ENCODE peak calls at places on chromosomes 1 and 21, in ten cellular contexts. U, X, Z, C, K, Q, R, T, V and W are unnamed samples.

GRCh38 chr1:41622402-41622801 is 137.9 kb upstream of the EDN2 start:
- DNase-seq in C (no peak), V (no peak), U (no peak), R (no peak), Q (no peak), X (no peak), T (no peak), Z (no peak), K (no peak), W (no peak)

GRCh38 chr1:200512191-200512590 is 102.4 kb upstream of the ZNF281 start:
- DNase-seq in Z (no peak), R (no peak), K (peak; percentile 66), X (no peak), Q (peak; percentile 75), V (no peak), C (peak; percentile 48), T (peak; percentile 23), U (no peak), W (peak; percentile 66)

GRCh38 chr1:84982395-84982794 is 14.5 kb downstream of the MCOLN2 start:
- DNase-seq in R (no peak), U (no peak), K (no peak), T (no peak), X (no peak), Q (no peak), Z (no peak), C (no peak), V (no peak), W (no peak)

GRCh38 chr1:32521165-32521564 is 18.1 kb upstream of the ZBTB8A start:
- DNase-seq in V (no peak), T (no peak), Q (no peak), K (no peak), C (no peak), Z (no peak), X (no peak), R (no peak), U (peak; percentile 52), W (no peak)

GRCh38 chr1:66349277-66349676 is 184.7 kb upstream of the SGIP1 start:
- DNase-seq in Z (no peak), K (no peak), T (no peak), U (no peak), Q (no peak), V (no peak), R (no peak), X (no peak), C (no peak), W (no peak)

GRCh38 chr1:23801338-23801748 is 789 bp upstream of the GALE start:
- DNase-seq in K (no peak), R (no peak), Z (no peak), T (no peak), X (no peak), V (no peak), C (no peak), U (no peak), Q (peak; percentile 51), W (no peak)

GRCh38 chr1:201251411-201251810 is 31.9 kb upstream of the PKP1 start:
- DNase-seq in Q (no peak), T (no peak), C (no peak), X (no peak), R (no peak), V (no peak), U (no peak), K (no peak), Z (no peak), W (no peak)

GRCh38 chr1:228341814-228342626 is 64.6 kb downstream of the TRIM11 start:
- DNase-seq in Z (no peak), T (no peak), K (no peak), X (no peak), U (no peak), C (no peak), R (no peak), Q (no peak), V (no peak), W (no peak)

GRCh38 chr1:79198841-79199240 is 192.3 kb upstream of the ADGRL4 start:
- DNase-seq in T (no peak), U (no peak), Z (no peak), Q (peak; percentile 76), C (peak; percentile 86), R (no peak), X (no peak), V (no peak), K (peak; percentile 68), W (peak; percentile 37)

GRCh38 chr1:194159941-194160340 is 973.5 kb upstream of the B3GALT2 start:
- DNase-seq in R (no peak), K (no peak), X (no peak), C (no peak), U (no peak), T (no peak), V (no peak), Z (no peak), Q (peak; percentile 20), W (no peak)

GRCh38 chr1:1305300-1306069 is 2.2 kb downstream of the ACAP3 start:
- DNase-seq in Z (peak; percentile 81), R (peak; percentile 47), V (peak; percentile 51), T (no peak), K (peak; percentile 73), Q (peak; percentile 83), C (peak; percentile 31), U (peak; percentile 95), X (no peak), W (peak; percentile 85)

GRCh38 chr1:230163719-230164118 is 96.7 kb downstream of the GALNT2 start:
- DNase-seq in K (no peak), Z (no peak), T (no peak), C (no peak), V (no peak), R (no peak), Q (no peak), U (no peak), X (no peak), W (no peak)

GRCh38 chr1:222824641-222825040 is 9.8 kb downstream of the DISP1 start:
- DNase-seq in T (no peak), V (no peak), C (no peak), X (no peak), K (no peak), Q (no peak), U (no peak), R (no peak), Z (no peak), W (no peak)

GRCh38 chr1:246355421-246356230 is 151.5 kb downstream of the SMYD3 start:
- DNase-seq in C (no peak), V (no peak), U (no peak), X (no peak), Q (no peak), Z (no peak), T (no peak), R (no peak), K (no peak), W (no peak)

GRCh38 chr1:182595641-182596240 is 6.7 kb upstream of the RNASEL start:
- DNase-seq in U (peak; percentile 86), C (peak; percentile 51), Q (peak; percentile 68), X (peak; percentile 70), Z (no peak), R (peak; percentile 34), K (peak; percentile 33), V (peak; percentile 65), T (no peak), W (peak; percentile 51)

GRCh38 chr21:42565206-42565810 is 51.7 kb downstream of the SLC37A1 start:
- DNase-seq in U (no peak), X (no peak), K (no peak), Z (no peak), Q (no peak), V (no peak), R (no peak), C (no peak), T (no peak), W (no peak)

GRCh38 chr1:201145132-201145531 is 9.1 kb downstream of the TMEM9 start:
- DNase-seq in C (no peak), K (no peak), V (no peak), U (no peak), Q (no peak), R (no peak), T (no peak), Z (no peak), X (no peak), W (no peak)

GRCh38 chr1:153612755-153613331 is at the start of gene S100A16:
- DNase-seq in C (no peak), Q (peak; percentile 95), R (no peak), T (no peak), V (no peak), X (no peak), Z (no peak), K (peak; percentile 96), U (no peak), W (peak; percentile 92)

GRCh38 chr1:85278853-85279314 is 2.5 kb upstream of the BCL10 start:
- DNase-seq in X (peak; percentile 20), V (no peak), R (no peak), T (peak; percentile 79), C (peak; percentile 76), U (no peak), K (peak; percentile 92), Q (peak; percentile 95), Z (no peak), W (peak; percentile 86)

GRCh38 chr1:32783851-32784250 is 33.3 kb downstream of the YARS1 start:
- DNase-seq in R (no peak), Q (no peak), Z (no peak), T (no peak), U (no peak), K (no peak), V (no peak), C (no peak), X (no peak), W (no peak)

GRCh38 chr1:32180186-32181060 is 948 bp downstream of the TXLNA start:
- DNase-seq in Q (peak; percentile 46), U (peak; percentile 68), C (no peak), Z (peak; percentile 37), R (peak; percentile 9), X (no peak), V (no peak), T (no peak), K (peak; percentile 31), W (peak; percentile 51)

GRCh38 chr21:45767071-45768006 is 123.8 kb downstream of the PCBP3 start:
- DNase-seq in T (no peak), U (no peak), K (no peak), Z (no peak), Q (no peak), X (no peak), R (no peak), C (no peak), V (no peak), W (no peak)

GRCh38 chr1:171850951-171851350 is 9.7 kb downstream of the DNM3 start:
- DNase-seq in Q (no peak), X (no peak), U (no peak), R (no peak), C (no peak), V (no peak), Z (no peak), K (no peak), T (no peak), W (no peak)

GRCh38 chr1:16391408-16391807 is 24.4 kb downstream of the SZRD1 start:
- DNase-seq in V (no peak), X (no peak), Z (no peak), Q (no peak), R (no peak), U (no peak), C (no peak), K (no peak), T (no peak), W (no peak)

GRCh38 chr1:67948155-67949075 is 102.0 kb downstream of the DIRAS3 start:
- DNase-seq in C (no peak), U (no peak), Q (peak; percentile 24), K (peak; percentile 26), R (no peak), V (no peak), T (peak; percentile 56), X (no peak), Z (no peak), W (no peak)

GRCh38 chr1:54982739-54983138 is 2.3 kb downstream of the TMEM61 start:
- DNase-seq in Q (no peak), X (no peak), V (no peak), Z (no peak), T (no peak), R (no peak), K (no peak), C (no peak), U (no peak), W (no peak)

GRCh38 chr1:167922611-167923074 is 8.7 kb upstream of the ADCY10 start:
- DNase-seq in R (no peak), U (no peak), K (peak; percentile 32), V (no peak), Z (no peak), Q (peak; percentile 62), C (peak; percentile 12), X (no peak), T (no peak), W (no peak)

GRCh38 chr1:27351541-27352107 is 9.8 kb downstream of the SYTL1 start:
- DNase-seq in Q (no peak), R (no peak), U (no peak), K (no peak), V (no peak), X (no peak), C (no peak), Z (no peak), T (no peak), W (no peak)